ENCODE peak calls at places on chromosomes 7 and 10, in four cellular contexts. One of them, this sample, is unnamed.

GRCh38 chr7:37971491-37971890 is 51.1 kb downstream of the EPDR1 start:
- DNase-seq in hypothalamus: no peak
- DNase-seq in activated T-cell treated with anti-CD3 and anti-CD28 coated beads, Interleukin-2, amount 50 U/mL, for 24 hours: no peak
- DNase-seq in naive thymus-derived CD4-positive, alpha-beta T cell: no peak
- DNase-seq in this sample: no peak

GRCh38 chr7:42055171-42055570 is 181.8 kb downstream of the GLI3 start:
- DNase-seq in hypothalamus: no peak
- DNase-seq in activated T-cell treated with anti-CD3 and anti-CD28 coated beads, Interleukin-2, amount 50 U/mL, for 24 hours: no peak
- DNase-seq in naive thymus-derived CD4-positive, alpha-beta T cell: no peak
- DNase-seq in this sample: no peak

GRCh38 chr10:110138197-110138812 is 69.1 kb upstream of the MXI1 start:
- DNase-seq in hypothalamus: no peak
- DNase-seq in activated T-cell treated with anti-CD3 and anti-CD28 coated beads, Interleukin-2, amount 50 U/mL, for 24 hours: no peak
- DNase-seq in naive thymus-derived CD4-positive, alpha-beta T cell: no peak
- DNase-seq in this sample: no peak

GRCh38 chr7:110375068-110375467 is 715.9 kb upstream of the LRRN3 start:
- DNase-seq in hypothalamus: no peak
- DNase-seq in activated T-cell treated with anti-CD3 and anti-CD28 coated beads, Interleukin-2, amount 50 U/mL, for 24 hours: no peak
- DNase-seq in naive thymus-derived CD4-positive, alpha-beta T cell: no peak
- DNase-seq in this sample: no peak

GRCh38 chr10:56178210-56178609 is 182.8 kb downstream of the ZWINT start:
- DNase-seq in hypothalamus: no peak
- DNase-seq in activated T-cell treated with anti-CD3 and anti-CD28 coated beads, Interleukin-2, amount 50 U/mL, for 24 hours: no peak
- DNase-seq in naive thymus-derived CD4-positive, alpha-beta T cell: no peak
- DNase-seq in this sample: no peak

GRCh38 chr7:143435266-143435665 is 8.0 kb upstream of the TAS2R60 start:
- DNase-seq in hypothalamus: no peak
- DNase-seq in activated T-cell treated with anti-CD3 and anti-CD28 coated beads, Interleukin-2, amount 50 U/mL, for 24 hours: no peak
- DNase-seq in naive thymus-derived CD4-positive, alpha-beta T cell: no peak
- DNase-seq in this sample: no peak

GRCh38 chr7:83976302-83976701 is 218.3 kb downstream of the SEMA3A start:
- DNase-seq in hypothalamus: no peak
- DNase-seq in activated T-cell treated with anti-CD3 and anti-CD28 coated beads, Interleukin-2, amount 50 U/mL, for 24 hours: no peak
- DNase-seq in naive thymus-derived CD4-positive, alpha-beta T cell: no peak
- DNase-seq in this sample: peak

GRCh38 chr7:15016726-15017125 is 114.2 kb upstream of the DGKB start:
- DNase-seq in hypothalamus: no peak
- DNase-seq in activated T-cell treated with anti-CD3 and anti-CD28 coated beads, Interleukin-2, amount 50 U/mL, for 24 hours: no peak
- DNase-seq in naive thymus-derived CD4-positive, alpha-beta T cell: no peak
- DNase-seq in this sample: no peak

GRCh38 chr10:22229756-22230330 is 12.0 kb upstream of the EBLN1 start:
- DNase-seq in hypothalamus: no peak
- DNase-seq in activated T-cell treated with anti-CD3 and anti-CD28 coated beads, Interleukin-2, amount 50 U/mL, for 24 hours: no peak
- DNase-seq in naive thymus-derived CD4-positive, alpha-beta T cell: no peak
- DNase-seq in this sample: no peak

GRCh38 chr10:132102071-132102716 is 36.4 kb downstream of the JAKMIP3 start:
- DNase-seq in hypothalamus: no peak
- DNase-seq in activated T-cell treated with anti-CD3 and anti-CD28 coated beads, Interleukin-2, amount 50 U/mL, for 24 hours: no peak
- DNase-seq in naive thymus-derived CD4-positive, alpha-beta T cell: no peak
- DNase-seq in this sample: no peak

GRCh38 chr10:13234172-13234571 is at the start of gene UCMA:
- DNase-seq in hypothalamus: no peak
- DNase-seq in activated T-cell treated with anti-CD3 and anti-CD28 coated beads, Interleukin-2, amount 50 U/mL, for 24 hours: no peak
- DNase-seq in naive thymus-derived CD4-positive, alpha-beta T cell: no peak
- DNase-seq in this sample: no peak

GRCh38 chr7:83427929-83428328 is 221.0 kb downstream of the SEMA3E start:
- DNase-seq in hypothalamus: no peak
- DNase-seq in activated T-cell treated with anti-CD3 and anti-CD28 coated beads, Interleukin-2, amount 50 U/mL, for 24 hours: no peak
- DNase-seq in naive thymus-derived CD4-positive, alpha-beta T cell: no peak
- DNase-seq in this sample: no peak

GRCh38 chr7:115478426-115478825 is 552.1 kb downstream of the TFEC start:
- DNase-seq in hypothalamus: no peak
- DNase-seq in activated T-cell treated with anti-CD3 and anti-CD28 coated beads, Interleukin-2, amount 50 U/mL, for 24 hours: no peak
- DNase-seq in naive thymus-derived CD4-positive, alpha-beta T cell: no peak
- DNase-seq in this sample: no peak

GRCh38 chr10:11325817-11326216 is 285.6 kb downstream of the USP6NL start:
- DNase-seq in hypothalamus: no peak
- DNase-seq in activated T-cell treated with anti-CD3 and anti-CD28 coated beads, Interleukin-2, amount 50 U/mL, for 24 hours: no peak
- DNase-seq in naive thymus-derived CD4-positive, alpha-beta T cell: no peak
- DNase-seq in this sample: no peak

GRCh38 chr10:59346321-59346720 is 16.0 kb downstream of the FAM13C start:
- DNase-seq in hypothalamus: no peak
- DNase-seq in activated T-cell treated with anti-CD3 and anti-CD28 coated beads, Interleukin-2, amount 50 U/mL, for 24 hours: no peak
- DNase-seq in naive thymus-derived CD4-positive, alpha-beta T cell: no peak
- DNase-seq in this sample: no peak

GRCh38 chr10:124093076-124093773 is at the start of gene CHST15:
- DNase-seq in hypothalamus: peak
- DNase-seq in activated T-cell treated with anti-CD3 and anti-CD28 coated beads, Interleukin-2, amount 50 U/mL, for 24 hours: peak
- DNase-seq in naive thymus-derived CD4-positive, alpha-beta T cell: peak
- DNase-seq in this sample: peak

GRCh38 chr10:32153931-32154330 is 97.7 kb upstream of the KIF5B start:
- DNase-seq in hypothalamus: no peak
- DNase-seq in activated T-cell treated with anti-CD3 and anti-CD28 coated beads, Interleukin-2, amount 50 U/mL, for 24 hours: no peak
- DNase-seq in naive thymus-derived CD4-positive, alpha-beta T cell: no peak
- DNase-seq in this sample: no peak

GRCh38 chr7:55185321-55185802 is 166.5 kb downstream of the EGFR start:
- DNase-seq in hypothalamus: no peak
- DNase-seq in activated T-cell treated with anti-CD3 and anti-CD28 coated beads, Interleukin-2, amount 50 U/mL, for 24 hours: no peak
- DNase-seq in naive thymus-derived CD4-positive, alpha-beta T cell: no peak
- DNase-seq in this sample: no peak

GRCh38 chr7:27551803-27552202 is 110.9 kb downstream of the HIBADH start:
- DNase-seq in hypothalamus: no peak
- DNase-seq in activated T-cell treated with anti-CD3 and anti-CD28 coated beads, Interleukin-2, amount 50 U/mL, for 24 hours: no peak
- DNase-seq in naive thymus-derived CD4-positive, alpha-beta T cell: no peak
- DNase-seq in this sample: no peak

GRCh38 chr10:110414563-110415309 is 83.0 kb upstream of the DUSP5 start:
- DNase-seq in hypothalamus: no peak
- DNase-seq in activated T-cell treated with anti-CD3 and anti-CD28 coated beads, Interleukin-2, amount 50 U/mL, for 24 hours: peak
- DNase-seq in naive thymus-derived CD4-positive, alpha-beta T cell: peak
- DNase-seq in this sample: peak

GRCh38 chr7:20352573-20353304 is 22.0 kb downstream of the ITGB8 start:
- DNase-seq in hypothalamus: no peak
- DNase-seq in activated T-cell treated with anti-CD3 and anti-CD28 coated beads, Interleukin-2, amount 50 U/mL, for 24 hours: no peak
- DNase-seq in naive thymus-derived CD4-positive, alpha-beta T cell: no peak
- DNase-seq in this sample: peak

GRCh38 chr10:43040482-43041256 is 36.2 kb upstream of the RET start:
- DNase-seq in hypothalamus: no peak
- DNase-seq in activated T-cell treated with anti-CD3 and anti-CD28 coated beads, Interleukin-2, amount 50 U/mL, for 24 hours: no peak
- DNase-seq in naive thymus-derived CD4-positive, alpha-beta T cell: peak
- DNase-seq in this sample: no peak

GRCh38 chr7:29457141-29457561 is 106.5 kb upstream of the PRR15 start:
- DNase-seq in hypothalamus: no peak
- DNase-seq in activated T-cell treated with anti-CD3 and anti-CD28 coated beads, Interleukin-2, amount 50 U/mL, for 24 hours: no peak
- DNase-seq in naive thymus-derived CD4-positive, alpha-beta T cell: no peak
- DNase-seq in this sample: no peak

GRCh38 chr10:108465871-108466641 is 1301.5 kb upstream of the SORCS1 start:
- DNase-seq in hypothalamus: peak
- DNase-seq in activated T-cell treated with anti-CD3 and anti-CD28 coated beads, Interleukin-2, amount 50 U/mL, for 24 hours: no peak
- DNase-seq in naive thymus-derived CD4-positive, alpha-beta T cell: no peak
- DNase-seq in this sample: no peak

GRCh38 chr10:4765428-4765827 is 60.6 kb upstream of the AKR1E2 start:
- DNase-seq in hypothalamus: no peak
- DNase-seq in activated T-cell treated with anti-CD3 and anti-CD28 coated beads, Interleukin-2, amount 50 U/mL, for 24 hours: no peak
- DNase-seq in naive thymus-derived CD4-positive, alpha-beta T cell: no peak
- DNase-seq in this sample: no peak

GRCh38 chr7:82275342-82275741 is 168.2 kb downstream of the CACNA2D1 start:
- DNase-seq in hypothalamus: no peak
- DNase-seq in activated T-cell treated with anti-CD3 and anti-CD28 coated beads, Interleukin-2, amount 50 U/mL, for 24 hours: no peak
- DNase-seq in naive thymus-derived CD4-positive, alpha-beta T cell: no peak
- DNase-seq in this sample: no peak

GRCh38 chr10:124293641-124294449 is 124.9 kb downstream of the OAT start:
- DNase-seq in hypothalamus: no peak
- DNase-seq in activated T-cell treated with anti-CD3 and anti-CD28 coated beads, Interleukin-2, amount 50 U/mL, for 24 hours: peak
- DNase-seq in naive thymus-derived CD4-positive, alpha-beta T cell: no peak
- DNase-seq in this sample: no peak

GRCh38 chr7:141558544-141559183 is 7.5 kb downstream of the AGK start:
- DNase-seq in hypothalamus: no peak
- DNase-seq in activated T-cell treated with anti-CD3 and anti-CD28 coated beads, Interleukin-2, amount 50 U/mL, for 24 hours: no peak
- DNase-seq in naive thymus-derived CD4-positive, alpha-beta T cell: no peak
- DNase-seq in this sample: no peak

GRCh38 chr7:158494162-158494586 is 93.4 kb downstream of the PTPRN2 start:
- DNase-seq in hypothalamus: no peak
- DNase-seq in activated T-cell treated with anti-CD3 and anti-CD28 coated beads, Interleukin-2, amount 50 U/mL, for 24 hours: no peak
- DNase-seq in naive thymus-derived CD4-positive, alpha-beta T cell: no peak
- DNase-seq in this sample: no peak

This sample was measured in H54.